ENCODE peak calls at places on chromosomes 4 and X, in six cellular contexts. E, H, M, F, D and R are unnamed samples.

GRCh38 chr4:101114936-101115372 is 232.4 kb downstream of the PPP3CA start:
- DNase-seq in M (no peak), H (peak), F (no peak), D (no peak), E (no peak), R (no peak)

GRCh38 chr4:182569561-182569960 is 326.4 kb downstream of the TENM3 start:
- DNase-seq in D (no peak), H (no peak), E (no peak), F (no peak), M (no peak), R (no peak)

GRCh38 chrX:98203800-98204199 is 1320.1 kb downstream of the RPA4 start:
- DNase-seq in D (no peak), F (no peak), H (no peak), E (no peak), M (no peak), R (no peak)

GRCh38 chr4:156169011-156169410 is 215.3 kb upstream of the CTSO start:
- DNase-seq in M (peak), D (no peak), F (no peak), E (peak), H (peak), R (no peak)

GRCh38 chr4:7124643-7125442 is 57.0 kb upstream of the GRPEL1 start:
- DNase-seq in D (peak), M (peak), F (no peak), E (peak), H (peak), R (no peak)

GRCh38 chr4:99723555-99724450 is 66.2 kb upstream of the C4orf54 start:
- DNase-seq in D (no peak), F (peak), M (peak), H (peak), E (peak), R (no peak)

GRCh38 chr4:30718021-30718888 is 1.9 kb upstream of the PCDH7 start:
- DNase-seq in F (peak), M (peak), H (peak), E (no peak), D (no peak), R (no peak)

GRCh38 chr4:83002329-83002728 is 8.3 kb downstream of the LIN54 start:
- DNase-seq in D (no peak), M (no peak), E (no peak), F (no peak), H (no peak), R (no peak)

GRCh38 chr4:116180056-116180690 is 905.2 kb downstream of the TRAM1L1 start:
- DNase-seq in M (peak), D (no peak), F (peak), H (no peak), E (peak), R (no peak)

GRCh38 chrX:56798866-56799864 is 70.1 kb downstream of the NBDY start:
- DNase-seq in M (no peak), D (peak), E (no peak), H (no peak), F (no peak), R (no peak)

GRCh38 chr4:145703850-145704528 is 24.0 kb downstream of the C4orf51 start:
- DNase-seq in M (no peak), H (no peak), E (no peak), F (no peak), D (no peak), R (no peak)

GRCh38 chr4:79298484-79298883 is 27.4 kb downstream of the NAA11 start:
- DNase-seq in D (no peak), F (no peak), H (no peak), M (no peak), E (no peak), R (no peak)

GRCh38 chr4:143025111-143025704 is 159.5 kb upstream of the USP38 start:
- DNase-seq in D (no peak), H (peak), F (no peak), M (no peak), E (peak), R (no peak)

GRCh38 chr4:171516694-171517093 is 296.5 kb upstream of the GALNTL6 start:
- DNase-seq in F (no peak), H (no peak), D (no peak), M (no peak), E (no peak), R (no peak)

GRCh38 chr4:159010563-159011260 is 92.2 kb upstream of the RAPGEF2 start:
- DNase-seq in D (no peak), M (no peak), F (no peak), E (no peak), H (peak), R (no peak)

GRCh38 chrX:124023838-124024238 is 62.3 kb downstream of the STAG2 start:
- DNase-seq in H (peak), M (no peak), D (no peak), E (no peak), F (no peak), R (no peak)

GRCh38 chr4:56767567-56767966 is 53.9 kb downstream of the SPINK2 start:
- DNase-seq in M (no peak), H (no peak), F (no peak), D (no peak), E (no peak), R (no peak)

GRCh38 chrX:147958316-147958715 is 22.8 kb upstream of the FMR1NB start:
- DNase-seq in M (no peak), D (no peak), F (no peak), H (peak), E (no peak), R (no peak)

GRCh38 chrX:24506082-24506481 is 41.0 kb downstream of the PDK3 start:
- DNase-seq in E (peak), M (no peak), F (no peak), H (peak), D (no peak), R (no peak)

GRCh38 chrX:68999351-68999750 is 165.9 kb downstream of the PJA1 start:
- DNase-seq in E (no peak), H (peak), F (no peak), M (peak), D (peak), R (no peak)

GRCh38 chrX:17750436-17750835 is 13.1 kb downstream of the SCML1 start:
- DNase-seq in E (no peak), F (no peak), H (no peak), D (no peak), M (no peak), R (no peak)

GRCh38 chrX:45198301-45198700 is 2.4 kb downstream of the DIPK2B start:
- DNase-seq in E (no peak), H (no peak), D (no peak), F (no peak), M (peak), R (no peak)

GRCh38 chr4:57109847-57110634 is at the start of gene IGFBP7:
- DNase-seq in F (no peak), M (peak), E (peak), H (no peak), D (no peak), R (no peak)

GRCh38 chrX:136585960-136586359 is 53.9 kb downstream of the VGLL1 start:
- DNase-seq in D (no peak), F (no peak), H (no peak), M (no peak), E (no peak), R (no peak)

GRCh38 chrX:139388234-139388633 is 142.3 kb upstream of the F9 start:
- DNase-seq in D (no peak), F (no peak), E (no peak), H (no peak), M (no peak), R (no peak)

GRCh38 chr4:121851354-121851753 is 18.9 kb downstream of the BBS7 start:
- DNase-seq in D (no peak), H (no peak), E (no peak), M (no peak), F (no peak), R (no peak)

GRCh38 chr4:10096201-10096975 is 20.2 kb downstream of the WDR1 start:
- DNase-seq in H (peak), F (peak), M (peak), D (no peak), E (peak), R (no peak)

GRCh38 chr4:122099896-122100295 is 52.2 kb upstream of the BLTP1 start:
- DNase-seq in F (no peak), E (no peak), M (peak), D (no peak), H (peak), R (no peak)

GRCh38 chrX:115344885-115345653 is 55.6 kb downstream of the LUZP4 start:
- DNase-seq in F (peak), H (peak), E (no peak), M (peak), D (peak), R (peak)

GRCh38 chrX:103629295-103630170 is 758 bp downstream of the TCEAL1 start:
- DNase-seq in E (peak), M (peak), D (no peak), H (peak), F (peak), R (no peak)
- TF ChIP-seq POLR2A in E (no peak), M (peak), D (peak), H (no peak), F (peak), R (no peak)

GRCh38 chr4:41526628-41527027 is 11.3 kb upstream of the LIMCH1 start:
- DNase-seq in D (no peak), F (no peak), M (no peak), E (no peak), H (peak), R (no peak)

GRCh38 chr4:41525129-41525528 is 12.8 kb upstream of the LIMCH1 start:
- DNase-seq in D (no peak), F (peak), H (peak), E (no peak), M (peak), R (no peak)

GRCh38 chr4:41524446-41524845 is 13.5 kb upstream of the LIMCH1 start:
- DNase-seq in D (no peak), E (no peak), F (no peak), M (no peak), H (no peak), R (no peak)
- TF ChIP-seq CTCF in D (no peak), E (no peak), F (no peak), M (no peak), H (no peak), R (no peak)

GRCh38 chrX:154751121-154751668 is 318 bp upstream of the GAB3 start:
- DNase-seq in M (no peak), H (no peak), D (no peak), F (no peak), E (peak), R (no peak)
- H3K4me3 ChIP-seq in M (peak), H (peak), D (peak), F (peak), E (peak), R (peak)

GRCh38 chr4:153249199-153250154 is 45.2 kb downstream of the TRIM2 start:
- DNase-seq in H (peak), F (no peak), D (no peak), M (peak), E (peak), R (no peak)
- TF ChIP-seq POLR2A in H (no peak), F (no peak), D (no peak), M (no peak), E (no peak), R (no peak)

DNA sequence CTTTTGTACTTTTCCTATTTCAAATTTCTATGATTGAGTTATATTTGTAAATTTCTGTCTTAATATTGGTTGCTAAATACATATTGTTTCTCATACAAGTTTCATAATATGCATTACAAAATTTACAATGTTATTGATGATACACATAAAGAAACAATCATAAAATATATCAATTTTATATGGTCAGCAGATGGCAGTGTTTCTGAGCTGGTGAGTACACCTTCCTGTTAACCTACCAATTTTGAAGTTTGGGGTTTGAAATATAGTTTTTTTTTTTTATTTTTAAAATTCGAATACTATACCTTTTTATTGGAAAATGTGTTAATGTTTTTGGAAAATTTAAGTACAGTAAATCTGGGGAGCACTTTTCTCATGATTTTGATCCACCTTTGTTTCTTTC is 1953.1 kb upstream of the ADGRL3 start:
- DNase-seq in H (no peak), E (peak), F (no peak), D (no peak), M (no peak), R (no peak)
- TF ChIP-seq CTCF in H (no peak), E (peak), F (peak), D (no peak), M (no peak), R (no peak)

GRCh38 chrX:70452143-70452733 is 7.6 kb downstream of the DLG3 start:
- DNase-seq in H (peak), M (peak), E (peak), F (peak), D (no peak), R (no peak)
- H3K4me3 ChIP-seq in H (peak), M (peak), E (no peak), F (peak), D (peak), R (peak)

DNA sequence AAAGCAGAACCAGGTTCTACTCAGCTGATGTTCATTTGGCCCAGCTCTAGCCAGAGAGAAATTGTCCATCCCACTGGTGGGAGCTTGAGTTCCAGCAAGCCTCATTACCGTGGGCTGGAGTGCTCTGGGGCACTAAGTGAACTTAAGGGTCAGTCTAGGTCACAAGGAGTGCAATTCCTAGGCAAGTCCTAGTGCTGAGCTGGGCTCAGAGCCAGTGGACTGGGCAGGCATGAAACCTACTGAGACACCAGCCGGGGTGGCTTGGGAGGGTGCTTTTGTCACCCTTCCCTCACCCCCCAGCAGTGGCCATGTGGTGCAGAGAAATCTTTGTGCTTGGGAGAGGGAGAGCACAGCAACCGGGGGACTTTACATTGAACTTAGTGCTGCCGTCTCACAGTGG is 39.4 kb downstream of the GSX2 start:
- DNase-seq in D (no peak), E (no peak), M (no peak), F (no peak), H (no peak), R (no peak)
- TF ChIP-seq POLR2A in D (no peak), E (no peak), M (no peak), F (no peak), H (no peak), R (no peak)

DNA sequence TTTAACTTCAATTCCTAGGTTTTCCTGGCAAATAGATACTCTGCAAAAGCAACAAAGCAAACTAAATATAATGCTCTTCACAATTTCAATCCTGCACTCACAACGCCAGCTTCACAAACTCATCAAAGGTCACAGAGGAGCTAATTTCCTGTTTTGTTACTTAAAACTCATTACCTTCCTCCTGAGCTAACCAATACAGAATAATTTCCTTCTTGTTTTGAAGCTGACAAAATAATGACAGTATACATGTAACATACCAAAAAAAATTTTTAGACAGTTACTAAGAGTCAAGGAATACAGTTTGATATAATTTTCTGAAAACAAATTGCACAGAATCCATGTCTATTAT is 17.9 kb downstream of the CNOT6L start:
- DNase-seq in H (no peak), D (no peak), E (peak), F (no peak), M (no peak), R (no peak)
- TF ChIP-seq CTCF in H (no peak), D (no peak), E (no peak), F (no peak), M (no peak), R (no peak)

DNA sequence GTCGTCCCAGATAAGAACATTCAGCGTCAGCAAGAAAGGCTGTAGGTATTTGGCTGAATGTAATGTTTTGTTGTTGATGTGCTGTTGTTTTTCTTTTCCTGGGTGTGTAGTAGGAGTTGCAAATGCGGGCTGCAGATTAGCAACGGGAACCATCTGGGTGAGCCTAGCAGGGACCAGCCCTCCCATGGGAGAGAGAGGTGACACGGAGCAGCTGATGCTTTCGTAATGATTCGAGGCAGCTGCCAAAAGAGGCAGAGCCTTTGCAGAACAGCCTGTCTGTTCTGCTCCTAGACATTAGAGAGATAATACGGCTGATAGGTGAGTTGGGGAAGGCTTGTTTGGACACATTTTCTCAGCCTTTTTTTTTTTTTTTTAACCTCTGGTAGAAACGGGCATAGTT is 25.3 kb downstream of the ARSF start:
- DNase-seq in F (no peak), E (peak), H (peak), M (no peak), D (no peak), R (no peak)
- H3K4me3 ChIP-seq in F (no peak), E (no peak), H (no peak), M (no peak), D (no peak), R (no peak)